ENCODE peak calls at places on chromosomes 7 and 10, in nine cellular contexts. D, Q, C, P, N, E, W, S and R are unnamed samples. For H3K4me1, the result is how much of the 10 kb centered on the place peaks cover.

GRCh38 chr10:6713716-6714115 is 133.6 kb upstream of the PRKCQ start:
- DNase-seq in D (no peak), Q (no peak), C (no peak), P (peak), N (no peak), E (no peak), W (no peak), S (no peak), R (no peak)

GRCh38 chr10:99605351-99605750 is 14.9 kb downstream of the SLC25A28 start:
- DNase-seq in D (no peak), Q (no peak), C (no peak), P (no peak), N (no peak), E (no peak), W (no peak), S (no peak), R (no peak)

GRCh38 chr7:919114-919442 is 35.4 kb downstream of the ADAP1 start:
- DNase-seq in D (no peak), Q (peak), C (peak), P (no peak), N (peak), E (no peak), W (peak), S (no peak), R (no peak)

GRCh38 chr10:23918839-23919238 is 290.1 kb upstream of the KIAA1217 start:
- DNase-seq in D (no peak), Q (no peak), C (no peak), P (no peak), N (no peak), E (no peak), W (no peak), S (no peak), R (no peak)

GRCh38 chr7:11753441-11753840 is 78.6 kb downstream of the THSD7A start:
- DNase-seq in D (no peak), Q (no peak), C (no peak), P (no peak), N (no peak), E (no peak), W (no peak), S (no peak), R (no peak)

GRCh38 chr7:85464042-85464651 is 277.3 kb upstream of the SEMA3D start:
- DNase-seq in D (no peak), Q (no peak), C (no peak), P (no peak), N (no peak), E (no peak), W (no peak), S (no peak), R (no peak)

GRCh38 chr7:106987777-106988176 is 56.7 kb upstream of the PRKAR2B start:
- DNase-seq in D (no peak), Q (no peak), C (no peak), P (no peak), N (no peak), E (no peak), W (no peak), S (no peak), R (no peak)

GRCh38 chr7:117669818-117670217 is 190.0 kb downstream of the CFTR start:
- DNase-seq in D (no peak), Q (no peak), C (no peak), P (no peak), N (no peak), E (no peak), W (no peak), S (no peak), R (no peak)

GRCh38 chr7:100130608-100131453 is 4.1 kb downstream of the MBLAC1 start:
- DNase-seq in D (peak), Q (peak), C (peak), P (peak), N (peak), E (no peak), W (peak), S (peak), R (no peak)

GRCh38 chr7:38178695-38179344 is 775 bp downstream of the STARD3NL start:
- DNase-seq in D (no peak), Q (no peak), C (no peak), P (peak), N (no peak), E (no peak), W (no peak), S (no peak), R (no peak)

GRCh38 chr10:77849039-77849664 is 77.4 kb downstream of the DLG5 start:
- DNase-seq in D (peak), Q (peak), C (no peak), P (no peak), N (no peak), E (no peak), W (no peak), S (no peak), R (no peak)

GRCh38 chr10:127243490-127244272 is 47.3 kb upstream of the INSYN2A start:
- DNase-seq in D (no peak), Q (no peak), C (no peak), P (peak), N (peak), E (peak), W (no peak), S (no peak), R (no peak)

GRCh38 chr7:32506266-32507054 is 11.2 kb downstream of the AVL9 start:
- DNase-seq in D (peak), Q (no peak), C (no peak), P (peak), N (no peak), E (peak), W (no peak), S (no peak), R (no peak)

GRCh38 chr10:84424731-84425165 is 96.4 kb downstream of the CCSER2 start:
- DNase-seq in D (no peak), Q (peak), C (peak), P (peak), N (peak), E (peak), W (peak), S (peak), R (no peak)

GRCh38 chr7:40310213-40310612 is 175.4 kb downstream of the SUGCT start:
- DNase-seq in D (no peak), Q (no peak), C (no peak), P (peak), N (no peak), E (no peak), W (no peak), S (no peak), R (no peak)

GRCh38 chr7:84236398-84236797 is 41.8 kb upstream of the SEMA3A start:
- DNase-seq in D (no peak), Q (no peak), C (no peak), P (peak), N (no peak), E (no peak), W (no peak), S (no peak), R (no peak)

GRCh38 chr10:12201543-12201942 is 5.6 kb downstream of the CDC123 start:
- DNase-seq in D (no peak), Q (no peak), C (no peak), P (no peak), N (no peak), E (no peak), W (no peak), S (no peak), R (no peak)

GRCh38 chr10:61901829-61902447 is 439 bp downstream of the ARID5B start:
- DNase-seq in D (no peak), Q (no peak), C (no peak), P (no peak), N (peak), E (no peak), W (no peak), S (no peak), R (no peak)

GRCh38 chr10:79436850-79437103 is 8.6 kb downstream of the ZCCHC24 start:
- DNase-seq in D (no peak), Q (no peak), C (peak), P (no peak), N (no peak), E (no peak), W (no peak), S (no peak), R (no peak)

GRCh38 chr10:79437111-79437814 is 8.2 kb downstream of the ZCCHC24 start:
- DNase-seq in D (no peak), Q (no peak), C (no peak), P (peak), N (no peak), E (no peak), W (peak), S (no peak), R (no peak)

GRCh38 chr10:79436066-79436849 is 9.2 kb downstream of the ZCCHC24 start:
- DNase-seq in D (no peak), Q (no peak), C (peak), P (no peak), N (no peak), E (no peak), W (peak), S (no peak), R (no peak)

GRCh38 chr10:79438699-79439085 is 6.7 kb downstream of the ZCCHC24 start:
- DNase-seq in D (no peak), Q (no peak), C (no peak), P (no peak), N (no peak), E (no peak), W (peak), S (no peak), R (no peak)

GRCh38 chr10:79438021-79438698 is 7.3 kb downstream of the ZCCHC24 start:
- DNase-seq in D (no peak), Q (no peak), C (peak), P (no peak), N (no peak), E (no peak), W (peak), S (no peak), R (no peak)
- H3K4me1 ChIP-seq in D (under half), Q (half or more), C (under half), P (half or more), N (under half), E (under half), W (half or more), S (under half), R (half or more)

GRCh38 chr7:22422831-22423615 is 66.1 kb upstream of the RAPGEF5 start:
- DNase-seq in D (no peak), Q (no peak), C (no peak), P (no peak), N (no peak), E (no peak), W (no peak), S (no peak), R (no peak)
- H3K27ac ChIP-seq in D (no peak), Q (no peak), C (no peak), P (no peak), N (no peak), E (no peak), W (no peak), S (no peak), R (no peak)

GRCh38 chr10:110356628-110357245 is 52.0 kb upstream of the SMNDC1 start:
- DNase-seq in D (peak), Q (no peak), C (no peak), P (peak), N (peak), E (peak), W (no peak), S (peak), R (peak)
- TF ChIP-seq POLR2A in D (no peak), Q (no peak), C (no peak), P (peak), N (peak), E (no peak), W (no peak), S (no peak), R (no peak)

GRCh38 chr10:100746413-100746931 is 1.1 kb downstream of the PAX2 start:
- DNase-seq in D (no peak), Q (no peak), C (peak), P (no peak), N (no peak), E (no peak), W (no peak), S (no peak), R (no peak)

GRCh38 chr10:100743626-100744135 is 1.7 kb upstream of the PAX2 start:
- DNase-seq in D (peak), Q (no peak), C (peak), P (peak), N (peak), E (peak), W (no peak), S (no peak), R (no peak)

GRCh38 chr10:100744136-100744979 is 1.0 kb upstream of the PAX2 start:
- DNase-seq in D (no peak), Q (no peak), C (peak), P (no peak), N (no peak), E (no peak), W (no peak), S (no peak), R (no peak)

GRCh38 chr10:100745882-100746412 is 565 bp downstream of the PAX2 start:
- DNase-seq in D (peak), Q (no peak), C (peak), P (no peak), N (no peak), E (no peak), W (no peak), S (no peak), R (no peak)

GRCh38 chr10:100744980-100745881 is at the start of gene PAX2:
- DNase-seq in D (peak), Q (no peak), C (peak), P (no peak), N (no peak), E (peak), W (no peak), S (no peak), R (no peak)
- H3K4me1 ChIP-seq in D (under half), Q (half or more), C (under half), P (under half), N (under half), E (under half), W (half or more), S (under half), R (under half)

DNA sequence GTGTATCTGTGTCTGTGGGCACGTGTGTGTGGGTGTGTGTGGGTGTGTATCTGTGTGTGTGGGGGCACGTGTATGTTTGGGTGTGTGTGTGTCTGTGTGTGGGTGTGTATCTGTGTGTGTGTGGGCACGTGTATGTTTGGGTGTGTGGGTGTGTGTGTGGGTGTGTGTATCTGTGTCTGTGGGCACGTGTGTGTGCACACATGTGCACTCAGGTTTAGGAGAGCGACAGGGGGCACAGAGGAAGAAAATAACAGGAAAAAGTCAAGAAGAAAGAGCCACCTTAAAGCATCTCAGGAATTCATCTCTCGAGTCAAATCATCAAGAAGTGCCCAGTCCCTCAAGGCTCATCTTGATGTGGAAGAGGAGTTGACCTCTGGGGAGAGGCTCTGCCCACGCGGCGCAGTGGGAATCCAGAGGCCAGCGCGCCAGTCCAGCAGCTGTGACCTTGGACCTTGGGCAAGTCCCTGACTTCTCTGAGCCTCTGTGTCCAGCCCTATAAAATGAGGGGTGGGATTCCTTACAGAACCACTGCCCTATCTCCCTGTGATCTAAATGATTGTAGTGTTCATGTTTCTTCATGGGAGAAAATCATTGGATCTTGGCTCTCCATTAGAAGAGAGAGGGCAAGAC is 147.7 kb downstream of the RGS10 start:
- DNase-seq in D (no peak), Q (no peak), C (no peak), P (no peak), N (no peak), E (no peak), W (no peak), S (no peak), R (no peak)
- H3K27ac ChIP-seq in D (no peak), Q (peak), C (no peak), P (peak), N (peak), E (no peak), W (peak), S (no peak), R (peak)

DNA sequence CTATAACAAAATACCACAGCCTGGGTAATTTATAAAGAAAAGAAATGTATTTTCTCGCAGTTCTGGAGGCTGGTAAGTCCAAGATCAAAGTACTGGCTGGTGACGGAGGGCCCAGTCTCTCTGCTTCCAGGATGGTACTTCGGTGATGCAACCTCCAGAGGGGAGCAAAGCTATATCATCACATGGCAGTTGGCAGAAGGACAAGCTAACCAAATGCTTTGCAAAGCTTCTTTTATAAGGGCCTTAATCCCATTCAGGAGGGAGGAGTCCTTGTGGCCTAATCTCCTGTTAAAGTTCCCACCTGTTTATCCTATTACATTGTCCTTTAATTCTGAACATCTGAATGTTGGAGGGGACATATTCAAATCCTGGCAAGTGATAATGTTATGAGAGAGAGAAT is 134.1 kb upstream of the SP4 start:
- DNase-seq in D (no peak), Q (no peak), C (no peak), P (no peak), N (no peak), E (no peak), W (no peak), S (no peak), R (no peak)
- TF ChIP-seq POLR2A in D (no peak), Q (no peak), C (no peak), P (no peak), N (no peak), E (no peak), W (no peak), S (no peak), R (no peak)

GRCh38 chr10:125087191-125087896 is 73.0 kb downstream of the CTBP2 start:
- DNase-seq in D (no peak), Q (no peak), C (peak), P (no peak), N (no peak), E (no peak), W (peak), S (no peak), R (no peak)

GRCh38 chr10:125086716-125087115 is 73.6 kb downstream of the CTBP2 start:
- DNase-seq in D (no peak), Q (no peak), C (peak), P (no peak), N (no peak), E (no peak), W (peak), S (no peak), R (no peak)

GRCh38 chr10:125085281-125085680 is 75.1 kb downstream of the CTBP2 start:
- DNase-seq in D (no peak), Q (no peak), C (peak), P (no peak), N (no peak), E (no peak), W (no peak), S (no peak), R (no peak)

GRCh38 chr10:125089486-125089885 is 70.9 kb downstream of the CTBP2 start:
- DNase-seq in D (no peak), Q (no peak), C (peak), P (no peak), N (no peak), E (no peak), W (peak), S (no peak), R (no peak)

GRCh38 chr10:125087897-125088215 is 72.5 kb downstream of the CTBP2 start:
- DNase-seq in D (no peak), Q (no peak), C (peak), P (no peak), N (no peak), E (no peak), W (peak), S (no peak), R (no peak)
- H3K4me1 ChIP-seq in D (under half), Q (under half), C (under half), P (under half), N (under half), E (under half), W (under half), S (under half), R (under half)

DNA sequence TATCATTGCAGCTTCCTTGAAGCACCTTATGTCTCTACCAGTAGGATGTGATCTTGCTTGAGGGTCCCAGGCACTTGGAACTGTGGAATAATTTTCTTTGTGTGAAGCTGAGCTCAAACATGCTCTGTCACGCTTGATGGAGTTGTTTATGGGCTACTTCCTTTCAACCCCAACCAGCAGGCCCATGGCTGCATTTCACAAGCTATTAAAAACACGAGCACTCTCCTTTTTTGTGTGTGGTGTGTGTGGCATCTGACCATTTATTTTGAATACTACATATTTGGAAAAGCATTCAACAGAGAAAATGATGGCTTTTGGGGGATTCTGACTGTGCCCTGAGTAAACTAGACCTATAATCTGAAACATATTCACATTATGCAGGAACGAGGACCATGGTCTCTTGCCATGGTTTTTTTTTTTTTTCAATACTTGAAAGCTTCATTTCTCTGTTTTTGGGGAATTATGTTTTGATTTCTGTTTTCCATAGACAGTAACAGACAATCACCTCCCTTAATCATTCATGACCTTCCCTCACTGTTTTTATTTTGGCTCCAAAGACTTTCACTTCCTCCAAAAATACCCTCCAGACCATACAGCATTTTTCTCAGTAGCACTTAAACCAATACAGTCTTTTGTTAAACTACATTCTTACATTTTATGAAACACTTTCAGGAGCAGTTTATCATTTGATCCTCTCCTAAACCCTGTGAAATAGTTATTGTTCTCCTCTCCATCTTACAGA is 233.6 kb upstream of the BMPER start:
- DNase-seq in D (no peak), Q (no peak), C (no peak), P (no peak), N (no peak), E (no peak), W (no peak), S (no peak), R (no peak)
- H3K27ac ChIP-seq in D (no peak), Q (no peak), C (no peak), P (no peak), N (no peak), E (no peak), W (no peak), S (no peak), R (no peak)